ENCODE peak calls at places on chromosome 18, in seven cellular contexts. One of them, this sample, is unnamed.

GRCh38 chr18:68991281-68991680 is 193.4 kb downstream of the CCDC102B start:
- DNase-seq in NCI-H524 treated with DMSO at 0.1 percent for 48 hours: no peak
- DNase-seq in HEK293T: no peak
- DNase-seq in NT2/D1: no peak
- DNase-seq in tibial artery: no peak
- DNase-seq in cardiac fibroblast: peak; percentile 83
- DNase-seq in stimulated activated CD4-positive, alpha-beta T cell treated with anti-CD3 and anti-CD28 coated beads, Interleukin-12 subunit alpha, Interleukin-12 subunit beta, amount 100 ng/mL, for 24 hours: no peak
- DNase-seq in this sample: no peak

GRCh38 chr18:74940856-74941255 is 268.1 kb downstream of the PTGR3 start:
- DNase-seq in NCI-H524 treated with DMSO at 0.1 percent for 48 hours: no peak
- DNase-seq in HEK293T: no peak
- DNase-seq in NT2/D1: no peak
- DNase-seq in tibial artery: no peak
- DNase-seq in cardiac fibroblast: no peak
- DNase-seq in stimulated activated CD4-positive, alpha-beta T cell treated with anti-CD3 and anti-CD28 coated beads, Interleukin-12 subunit alpha, Interleukin-12 subunit beta, amount 100 ng/mL, for 24 hours: no peak
- DNase-seq in this sample: no peak

GRCh38 chr18:78546281-78546680 is 433.3 kb upstream of the SALL3 start:
- DNase-seq in NCI-H524 treated with DMSO at 0.1 percent for 48 hours: no peak
- DNase-seq in HEK293T: no peak
- DNase-seq in NT2/D1: no peak
- DNase-seq in tibial artery: no peak
- DNase-seq in cardiac fibroblast: no peak
- DNase-seq in stimulated activated CD4-positive, alpha-beta T cell treated with anti-CD3 and anti-CD28 coated beads, Interleukin-12 subunit alpha, Interleukin-12 subunit beta, amount 100 ng/mL, for 24 hours: no peak
- DNase-seq in this sample: no peak

GRCh38 chr18:14085770-14086458 is 46.3 kb downstream of the ZNF519 start:
- DNase-seq in NCI-H524 treated with DMSO at 0.1 percent for 48 hours: no peak
- DNase-seq in HEK293T: no peak
- DNase-seq in NT2/D1: no peak
- DNase-seq in tibial artery: no peak
- DNase-seq in cardiac fibroblast: no peak
- DNase-seq in stimulated activated CD4-positive, alpha-beta T cell treated with anti-CD3 and anti-CD28 coated beads, Interleukin-12 subunit alpha, Interleukin-12 subunit beta, amount 100 ng/mL, for 24 hours: no peak
- DNase-seq in this sample: no peak

GRCh38 chr18:14920976-14921375 is 173.0 kb downstream of the ANKRD30B start:
- DNase-seq in NCI-H524 treated with DMSO at 0.1 percent for 48 hours: no peak
- DNase-seq in HEK293T: no peak
- DNase-seq in NT2/D1: no peak
- DNase-seq in tibial artery: no peak
- DNase-seq in cardiac fibroblast: no peak
- DNase-seq in stimulated activated CD4-positive, alpha-beta T cell treated with anti-CD3 and anti-CD28 coated beads, Interleukin-12 subunit alpha, Interleukin-12 subunit beta, amount 100 ng/mL, for 24 hours: no peak
- DNase-seq in this sample: no peak

GRCh38 chr18:73626221-73626620 is 521.4 kb downstream of the FBXO15 start:
- DNase-seq in NCI-H524 treated with DMSO at 0.1 percent for 48 hours: no peak
- DNase-seq in HEK293T: no peak
- DNase-seq in NT2/D1: no peak
- DNase-seq in tibial artery: no peak
- DNase-seq in cardiac fibroblast: no peak
- DNase-seq in stimulated activated CD4-positive, alpha-beta T cell treated with anti-CD3 and anti-CD28 coated beads, Interleukin-12 subunit alpha, Interleukin-12 subunit beta, amount 100 ng/mL, for 24 hours: no peak
- DNase-seq in this sample: no peak

GRCh38 chr18:32507093-32507492 is 36.4 kb upstream of the GAREM1 start:
- DNase-seq in NCI-H524 treated with DMSO at 0.1 percent for 48 hours: no peak
- DNase-seq in HEK293T: no peak
- DNase-seq in NT2/D1: no peak
- DNase-seq in tibial artery: no peak
- DNase-seq in cardiac fibroblast: no peak
- DNase-seq in stimulated activated CD4-positive, alpha-beta T cell treated with anti-CD3 and anti-CD28 coated beads, Interleukin-12 subunit alpha, Interleukin-12 subunit beta, amount 100 ng/mL, for 24 hours: no peak
- DNase-seq in this sample: no peak

GRCh38 chr18:13540783-13541182 is 185.6 kb downstream of the FAM210A start:
- DNase-seq in NCI-H524 treated with DMSO at 0.1 percent for 48 hours: no peak
- DNase-seq in HEK293T: no peak
- DNase-seq in NT2/D1: no peak
- DNase-seq in tibial artery: no peak
- DNase-seq in cardiac fibroblast: no peak
- DNase-seq in stimulated activated CD4-positive, alpha-beta T cell treated with anti-CD3 and anti-CD28 coated beads, Interleukin-12 subunit alpha, Interleukin-12 subunit beta, amount 100 ng/mL, for 24 hours: peak; percentile 20
- DNase-seq in this sample: no peak

GRCh38 chr18:5302606-5303005 is 7.1 kb upstream of the ZBTB14 start:
- DNase-seq in NCI-H524 treated with DMSO at 0.1 percent for 48 hours: no peak
- DNase-seq in HEK293T: no peak
- DNase-seq in NT2/D1: no peak
- DNase-seq in tibial artery: no peak
- DNase-seq in cardiac fibroblast: no peak
- DNase-seq in stimulated activated CD4-positive, alpha-beta T cell treated with anti-CD3 and anti-CD28 coated beads, Interleukin-12 subunit alpha, Interleukin-12 subunit beta, amount 100 ng/mL, for 24 hours: no peak
- DNase-seq in this sample: no peak

GRCh38 chr18:79953921-79954651 is 2.6 kb upstream of the SLC66A2 start:
- DNase-seq in NCI-H524 treated with DMSO at 0.1 percent for 48 hours: no peak
- DNase-seq in HEK293T: no peak
- DNase-seq in NT2/D1: no peak
- DNase-seq in tibial artery: no peak
- DNase-seq in cardiac fibroblast: no peak
- DNase-seq in stimulated activated CD4-positive, alpha-beta T cell treated with anti-CD3 and anti-CD28 coated beads, Interleukin-12 subunit alpha, Interleukin-12 subunit beta, amount 100 ng/mL, for 24 hours: no peak
- DNase-seq in this sample: no peak

GRCh38 chr18:24488824-24489493 is 28.5 kb downstream of the HRH4 start:
- DNase-seq in NCI-H524 treated with DMSO at 0.1 percent for 48 hours: no peak
- DNase-seq in HEK293T: peak; percentile 52
- DNase-seq in NT2/D1: peak; percentile 1
- DNase-seq in tibial artery: no peak
- DNase-seq in cardiac fibroblast: peak; percentile 56
- DNase-seq in stimulated activated CD4-positive, alpha-beta T cell treated with anti-CD3 and anti-CD28 coated beads, Interleukin-12 subunit alpha, Interleukin-12 subunit beta, amount 100 ng/mL, for 24 hours: no peak
- DNase-seq in this sample: peak; percentile 63

GRCh38 chr18:22913861-22914260 is 19.3 kb upstream of the RBBP8 start:
- DNase-seq in NCI-H524 treated with DMSO at 0.1 percent for 48 hours: no peak
- DNase-seq in HEK293T: no peak
- DNase-seq in NT2/D1: no peak
- DNase-seq in tibial artery: no peak
- DNase-seq in cardiac fibroblast: no peak
- DNase-seq in stimulated activated CD4-positive, alpha-beta T cell treated with anti-CD3 and anti-CD28 coated beads, Interleukin-12 subunit alpha, Interleukin-12 subunit beta, amount 100 ng/mL, for 24 hours: no peak
- DNase-seq in this sample: no peak

GRCh38 chr18:7817596-7817995 is 250.5 kb downstream of the PTPRM start:
- DNase-seq in NCI-H524 treated with DMSO at 0.1 percent for 48 hours: no peak
- DNase-seq in HEK293T: no peak
- DNase-seq in NT2/D1: no peak
- DNase-seq in tibial artery: no peak
- DNase-seq in cardiac fibroblast: peak; percentile 33
- DNase-seq in stimulated activated CD4-positive, alpha-beta T cell treated with anti-CD3 and anti-CD28 coated beads, Interleukin-12 subunit alpha, Interleukin-12 subunit beta, amount 100 ng/mL, for 24 hours: no peak
- DNase-seq in this sample: no peak

GRCh38 chr18:2818281-2818680 is 28.5 kb upstream of the EMILIN2 start:
- DNase-seq in NCI-H524 treated with DMSO at 0.1 percent for 48 hours: no peak
- DNase-seq in HEK293T: no peak
- DNase-seq in NT2/D1: no peak
- DNase-seq in tibial artery: no peak
- DNase-seq in cardiac fibroblast: no peak
- DNase-seq in stimulated activated CD4-positive, alpha-beta T cell treated with anti-CD3 and anti-CD28 coated beads, Interleukin-12 subunit alpha, Interleukin-12 subunit beta, amount 100 ng/mL, for 24 hours: no peak
- DNase-seq in this sample: no peak

GRCh38 chr18:37570336-37570930 is 4.8 kb upstream of the CELF4 start:
- DNase-seq in NCI-H524 treated with DMSO at 0.1 percent for 48 hours: no peak
- DNase-seq in HEK293T: no peak
- DNase-seq in NT2/D1: no peak
- DNase-seq in tibial artery: no peak
- DNase-seq in cardiac fibroblast: no peak
- DNase-seq in stimulated activated CD4-positive, alpha-beta T cell treated with anti-CD3 and anti-CD28 coated beads, Interleukin-12 subunit alpha, Interleukin-12 subunit beta, amount 100 ng/mL, for 24 hours: no peak
- DNase-seq in this sample: peak; percentile 59

GRCh38 chr18:47756364-47757016 is 174.0 kb downstream of the SMAD2 start:
- DNase-seq in NCI-H524 treated with DMSO at 0.1 percent for 48 hours: peak; percentile 8
- DNase-seq in HEK293T: peak; percentile 50
- DNase-seq in NT2/D1: peak; percentile 47
- DNase-seq in tibial artery: peak; percentile 38
- DNase-seq in cardiac fibroblast: peak; percentile 59
- DNase-seq in stimulated activated CD4-positive, alpha-beta T cell treated with anti-CD3 and anti-CD28 coated beads, Interleukin-12 subunit alpha, Interleukin-12 subunit beta, amount 100 ng/mL, for 24 hours: peak; percentile 52
- DNase-seq in this sample: peak; percentile 39

GRCh38 chr18:62037989-62038778 is 145.4 kb upstream of the RNF152 start:
- DNase-seq in NCI-H524 treated with DMSO at 0.1 percent for 48 hours: peak; percentile 8
- DNase-seq in HEK293T: no peak
- DNase-seq in NT2/D1: no peak
- DNase-seq in tibial artery: no peak
- DNase-seq in cardiac fibroblast: peak; percentile 75
- DNase-seq in stimulated activated CD4-positive, alpha-beta T cell treated with anti-CD3 and anti-CD28 coated beads, Interleukin-12 subunit alpha, Interleukin-12 subunit beta, amount 100 ng/mL, for 24 hours: no peak
- DNase-seq in this sample: peak; percentile 14

GRCh38 chr18:12811191-12811950 is 72.7 kb downstream of the PTPN2 start:
- DNase-seq in NCI-H524 treated with DMSO at 0.1 percent for 48 hours: no peak
- DNase-seq in HEK293T: no peak
- DNase-seq in NT2/D1: no peak
- DNase-seq in tibial artery: no peak
- DNase-seq in cardiac fibroblast: no peak
- DNase-seq in stimulated activated CD4-positive, alpha-beta T cell treated with anti-CD3 and anti-CD28 coated beads, Interleukin-12 subunit alpha, Interleukin-12 subunit beta, amount 100 ng/mL, for 24 hours: no peak
- DNase-seq in this sample: no peak

GRCh38 chr18:2083691-2084090 is 487.6 kb downstream of the METTL4 start:
- DNase-seq in NCI-H524 treated with DMSO at 0.1 percent for 48 hours: no peak
- DNase-seq in HEK293T: no peak
- DNase-seq in NT2/D1: no peak
- DNase-seq in tibial artery: no peak
- DNase-seq in cardiac fibroblast: no peak
- DNase-seq in stimulated activated CD4-positive, alpha-beta T cell treated with anti-CD3 and anti-CD28 coated beads, Interleukin-12 subunit alpha, Interleukin-12 subunit beta, amount 100 ng/mL, for 24 hours: no peak
- DNase-seq in this sample: peak; percentile 11

GRCh38 chr18:26226229-26227050 is at the start of gene TAF4B:
- DNase-seq in NCI-H524 treated with DMSO at 0.1 percent for 48 hours: peak; percentile 73
- DNase-seq in HEK293T: peak; percentile 97
- DNase-seq in NT2/D1: peak; percentile 47
- DNase-seq in tibial artery: peak; percentile 92
- DNase-seq in cardiac fibroblast: peak; percentile 95
- DNase-seq in stimulated activated CD4-positive, alpha-beta T cell treated with anti-CD3 and anti-CD28 coated beads, Interleukin-12 subunit alpha, Interleukin-12 subunit beta, amount 100 ng/mL, for 24 hours: peak; percentile 93
- DNase-seq in this sample: peak; percentile 95

GRCh38 chr18:55334875-55335274 is 253.1 kb downstream of the TCF4 start:
- DNase-seq in NCI-H524 treated with DMSO at 0.1 percent for 48 hours: no peak
- DNase-seq in HEK293T: no peak
- DNase-seq in NT2/D1: no peak
- DNase-seq in tibial artery: peak; percentile 70
- DNase-seq in cardiac fibroblast: no peak
- DNase-seq in stimulated activated CD4-positive, alpha-beta T cell treated with anti-CD3 and anti-CD28 coated beads, Interleukin-12 subunit alpha, Interleukin-12 subunit beta, amount 100 ng/mL, for 24 hours: no peak
- DNase-seq in this sample: peak; percentile 78

GRCh38 chr18:79400591-79401381 is 5.1 kb downstream of the NFATC1 start:
- DNase-seq in NCI-H524 treated with DMSO at 0.1 percent for 48 hours: no peak
- DNase-seq in HEK293T: no peak
- DNase-seq in NT2/D1: no peak
- DNase-seq in tibial artery: no peak
- DNase-seq in cardiac fibroblast: no peak
- DNase-seq in stimulated activated CD4-positive, alpha-beta T cell treated with anti-CD3 and anti-CD28 coated beads, Interleukin-12 subunit alpha, Interleukin-12 subunit beta, amount 100 ng/mL, for 24 hours: peak; percentile 41
- DNase-seq in this sample: no peak

GRCh38 chr18:37253424-37254255 is 312.0 kb downstream of the CELF4 start:
- DNase-seq in NCI-H524 treated with DMSO at 0.1 percent for 48 hours: no peak
- DNase-seq in HEK293T: peak; percentile 98
- DNase-seq in NT2/D1: no peak
- DNase-seq in tibial artery: no peak
- DNase-seq in cardiac fibroblast: no peak
- DNase-seq in stimulated activated CD4-positive, alpha-beta T cell treated with anti-CD3 and anti-CD28 coated beads, Interleukin-12 subunit alpha, Interleukin-12 subunit beta, amount 100 ng/mL, for 24 hours: no peak
- DNase-seq in this sample: no peak

GRCh38 chr18:29078272-29078671 is 901.3 kb upstream of the CDH2 start:
- DNase-seq in NCI-H524 treated with DMSO at 0.1 percent for 48 hours: no peak
- DNase-seq in HEK293T: no peak
- DNase-seq in NT2/D1: no peak
- DNase-seq in tibial artery: no peak
- DNase-seq in cardiac fibroblast: no peak
- DNase-seq in stimulated activated CD4-positive, alpha-beta T cell treated with anti-CD3 and anti-CD28 coated beads, Interleukin-12 subunit alpha, Interleukin-12 subunit beta, amount 100 ng/mL, for 24 hours: no peak
- DNase-seq in this sample: no peak

GRCh38 chr18:23336072-23336471 is 117.0 kb upstream of the RIOK3 start:
- DNase-seq in NCI-H524 treated with DMSO at 0.1 percent for 48 hours: no peak
- DNase-seq in HEK293T: no peak
- DNase-seq in NT2/D1: no peak
- DNase-seq in tibial artery: no peak
- DNase-seq in cardiac fibroblast: peak; percentile 69
- DNase-seq in stimulated activated CD4-positive, alpha-beta T cell treated with anti-CD3 and anti-CD28 coated beads, Interleukin-12 subunit alpha, Interleukin-12 subunit beta, amount 100 ng/mL, for 24 hours: no peak
- DNase-seq in this sample: no peak

GRCh38 chr18:1965016-1965415 is 606.3 kb downstream of the METTL4 start:
- DNase-seq in NCI-H524 treated with DMSO at 0.1 percent for 48 hours: no peak
- DNase-seq in HEK293T: no peak
- DNase-seq in NT2/D1: no peak
- DNase-seq in tibial artery: no peak
- DNase-seq in cardiac fibroblast: no peak
- DNase-seq in stimulated activated CD4-positive, alpha-beta T cell treated with anti-CD3 and anti-CD28 coated beads, Interleukin-12 subunit alpha, Interleukin-12 subunit beta, amount 100 ng/mL, for 24 hours: no peak
- DNase-seq in this sample: no peak

GRCh38 chr18:28095041-28095440 is 81.9 kb downstream of the CDH2 start:
- DNase-seq in NCI-H524 treated with DMSO at 0.1 percent for 48 hours: no peak
- DNase-seq in HEK293T: no peak
- DNase-seq in NT2/D1: no peak
- DNase-seq in tibial artery: no peak
- DNase-seq in cardiac fibroblast: no peak
- DNase-seq in stimulated activated CD4-positive, alpha-beta T cell treated with anti-CD3 and anti-CD28 coated beads, Interleukin-12 subunit alpha, Interleukin-12 subunit beta, amount 100 ng/mL, for 24 hours: no peak
- DNase-seq in this sample: no peak

GRCh38 chr18:2998644-2999043 is 14.3 kb downstream of the LPIN2 start:
- DNase-seq in NCI-H524 treated with DMSO at 0.1 percent for 48 hours: no peak
- DNase-seq in HEK293T: no peak
- DNase-seq in NT2/D1: no peak
- DNase-seq in tibial artery: no peak
- DNase-seq in cardiac fibroblast: no peak
- DNase-seq in stimulated activated CD4-positive, alpha-beta T cell treated with anti-CD3 and anti-CD28 coated beads, Interleukin-12 subunit alpha, Interleukin-12 subunit beta, amount 100 ng/mL, for 24 hours: no peak
- DNase-seq in this sample: no peak

GRCh38 chr18:51568151-51568550 is 370.7 kb upstream of the MEX3C start:
- DNase-seq in NCI-H524 treated with DMSO at 0.1 percent for 48 hours: no peak
- DNase-seq in HEK293T: no peak
- DNase-seq in NT2/D1: no peak
- DNase-seq in tibial artery: no peak
- DNase-seq in cardiac fibroblast: no peak
- DNase-seq in stimulated activated CD4-positive, alpha-beta T cell treated with anti-CD3 and anti-CD28 coated beads, Interleukin-12 subunit alpha, Interleukin-12 subunit beta, amount 100 ng/mL, for 24 hours: no peak
- DNase-seq in this sample: no peak

GRCh38 chr18:21404426-21404825 is 162.4 kb downstream of the GREB1L start:
- DNase-seq in NCI-H524 treated with DMSO at 0.1 percent for 48 hours: no peak
- DNase-seq in HEK293T: no peak
- DNase-seq in NT2/D1: no peak
- DNase-seq in tibial artery: no peak
- DNase-seq in cardiac fibroblast: no peak
- DNase-seq in stimulated activated CD4-positive, alpha-beta T cell treated with anti-CD3 and anti-CD28 coated beads, Interleukin-12 subunit alpha, Interleukin-12 subunit beta, amount 100 ng/mL, for 24 hours: no peak
- DNase-seq in this sample: no peak